ENCODE peak calls at places on chromosomes 4 and X, in four cellular contexts. One of them, this sample, is unnamed. For H3K4me1, the result is how much of the 10 kb centered on the place peaks cover.

GRCh38 chr4:10743357-10743756 is 58.8 kb upstream of the CLNK start:
- ATAC-seq in upper lobe of left lung: no peak
- ATAC-seq in A549: no peak
- ATAC-seq in K562: no peak
- ATAC-seq in this sample: no peak

GRCh38 chrX:115350696-115351408 is 61.3 kb downstream of the LUZP4 start:
- ATAC-seq in upper lobe of left lung: no peak
- ATAC-seq in A549: no peak
- ATAC-seq in K562: no peak
- ATAC-seq in this sample: no peak

GRCh38 chrX:12228862-12229261 is 90.6 kb downstream of the FRMPD4 start:
- ATAC-seq in upper lobe of left lung: no peak
- ATAC-seq in A549: no peak
- ATAC-seq in K562: no peak
- ATAC-seq in this sample: no peak

GRCh38 chr4:4990857-4991540 is 28.3 kb downstream of the CYTL1 start:
- ATAC-seq in upper lobe of left lung: peak
- ATAC-seq in A549: peak
- ATAC-seq in K562: peak
- ATAC-seq in this sample: peak

GRCh38 chr4:99507762-99508161 is 3.1 kb upstream of the C4orf17 start:
- ATAC-seq in upper lobe of left lung: no peak
- ATAC-seq in A549: no peak
- ATAC-seq in K562: no peak
- ATAC-seq in this sample: no peak

GRCh38 chr4:158827475-158828085 is 58.8 kb downstream of the FNIP2 start:
- ATAC-seq in upper lobe of left lung: peak
- ATAC-seq in A549: no peak
- ATAC-seq in K562: peak
- ATAC-seq in this sample: no peak

GRCh38 chrX:113580486-113580885 is 739.9 kb upstream of the AMOT start:
- ATAC-seq in upper lobe of left lung: no peak
- ATAC-seq in A549: no peak
- ATAC-seq in K562: no peak
- ATAC-seq in this sample: no peak

GRCh38 chrX:34917146-34917545 is 25.4 kb upstream of the FAM47B start:
- ATAC-seq in upper lobe of left lung: no peak
- ATAC-seq in A549: no peak
- ATAC-seq in K562: no peak
- ATAC-seq in this sample: no peak

GRCh38 chr4:52825311-52826090 is 36.6 kb upstream of the RASL11B start:
- ATAC-seq in upper lobe of left lung: peak
- ATAC-seq in A549: no peak
- ATAC-seq in K562: no peak
- ATAC-seq in this sample: no peak

GRCh38 chr4:55326629-55327028 is 19.4 kb upstream of the SRD5A3 start:
- ATAC-seq in upper lobe of left lung: no peak
- ATAC-seq in A549: no peak
- ATAC-seq in K562: no peak
- ATAC-seq in this sample: no peak

GRCh38 chrX:68694429-68695205 is 47.2 kb downstream of the STARD8 start:
- ATAC-seq in upper lobe of left lung: no peak
- ATAC-seq in A549: no peak
- ATAC-seq in K562: peak
- ATAC-seq in this sample: no peak

GRCh38 chr4:13093170-13093569 is 391.0 kb downstream of the RAB28 start:
- ATAC-seq in upper lobe of left lung: no peak
- ATAC-seq in A549: no peak
- ATAC-seq in K562: no peak
- ATAC-seq in this sample: peak

GRCh38 chr4:8191136-8191747 is 7.8 kb upstream of the SH3TC1 start:
- ATAC-seq in upper lobe of left lung: peak
- ATAC-seq in A549: no peak
- ATAC-seq in K562: peak
- ATAC-seq in this sample: peak

GRCh38 chrX:137565921-137566745 is at the start of gene ZIC3:
- ATAC-seq in upper lobe of left lung: no peak
- ATAC-seq in A549: no peak
- ATAC-seq in K562: no peak
- ATAC-seq in this sample: peak

GRCh38 chrX:137566746-137567473 is 983 bp downstream of the ZIC3 start:
- ATAC-seq in upper lobe of left lung: no peak
- ATAC-seq in A549: no peak
- ATAC-seq in K562: no peak
- ATAC-seq in this sample: no peak

GRCh38 chrX:137563681-137564651 is 2.0 kb upstream of the ZIC3 start:
- ATAC-seq in upper lobe of left lung: no peak
- ATAC-seq in A549: no peak
- ATAC-seq in K562: no peak
- ATAC-seq in this sample: no peak

GRCh38 chrX:137565318-137565904 is 516 bp upstream of the ZIC3 start:
- ATAC-seq in upper lobe of left lung: no peak
- ATAC-seq in A549: no peak
- ATAC-seq in K562: no peak
- ATAC-seq in this sample: peak

GRCh38 chrX:137562096-137562495 is 3.8 kb upstream of the ZIC3 start:
- ATAC-seq in upper lobe of left lung: no peak
- ATAC-seq in A549: no peak
- ATAC-seq in K562: no peak
- ATAC-seq in this sample: no peak
- TF ChIP-seq EP300 in upper lobe of left lung: no peak
- TF ChIP-seq EP300 in A549: no peak
- TF ChIP-seq EP300 in K562: no peak
- TF ChIP-seq EP300 in this sample: no peak

GRCh38 chr4:1043658-1044468 is 32.4 kb downstream of the FGFRL1 start:
- ATAC-seq in upper lobe of left lung: peak
- ATAC-seq in A549: peak
- ATAC-seq in K562: peak
- ATAC-seq in this sample: peak
- H3K4me1 ChIP-seq in upper lobe of left lung: under half
- H3K4me1 ChIP-seq in A549: half or more
- H3K4me1 ChIP-seq in K562: half or more
- H3K4me1 ChIP-seq in this sample: under half

GRCh38 chrX:38879631-38880220 is 78.5 kb downstream of the MID1IP1 start:
- ATAC-seq in upper lobe of left lung: peak
- ATAC-seq in A549: no peak
- ATAC-seq in K562: no peak
- ATAC-seq in this sample: peak

GRCh38 chrX:38881066-38881465 is 79.8 kb downstream of the MID1IP1 start:
- ATAC-seq in upper lobe of left lung: no peak
- ATAC-seq in A549: no peak
- ATAC-seq in K562: no peak
- ATAC-seq in this sample: no peak

GRCh38 chrX:38882894-38883620 is 81.8 kb downstream of the MID1IP1 start:
- ATAC-seq in upper lobe of left lung: no peak
- ATAC-seq in A549: no peak
- ATAC-seq in K562: peak
- ATAC-seq in this sample: no peak

GRCh38 chrX:38880460-38880859 is 79.2 kb downstream of the MID1IP1 start:
- ATAC-seq in upper lobe of left lung: peak
- ATAC-seq in A549: peak
- ATAC-seq in K562: peak
- ATAC-seq in this sample: peak

GRCh38 chrX:38881727-38882126 is 80.5 kb downstream of the MID1IP1 start:
- ATAC-seq in upper lobe of left lung: no peak
- ATAC-seq in A549: no peak
- ATAC-seq in K562: no peak
- ATAC-seq in this sample: no peak
- TF ChIP-seq EP300 in upper lobe of left lung: no peak
- TF ChIP-seq EP300 in A549: no peak
- TF ChIP-seq EP300 in K562: no peak
- TF ChIP-seq EP300 in this sample: no peak

GRCh38 chr4:168388890-168389289 is 70.3 kb upstream of the DDX60 start:
- ATAC-seq in upper lobe of left lung: no peak
- ATAC-seq in A549: no peak
- ATAC-seq in K562: no peak
- ATAC-seq in this sample: no peak
- H3K4me1 ChIP-seq in upper lobe of left lung: under half
- H3K4me1 ChIP-seq in A549: under half
- H3K4me1 ChIP-seq in K562: under half
- H3K4me1 ChIP-seq in this sample: under half

GRCh38 chr4:77578145-77578544 is 27.5 kb upstream of the CXCL13 start:
- ATAC-seq in upper lobe of left lung: no peak
- ATAC-seq in A549: no peak
- ATAC-seq in K562: no peak
- ATAC-seq in this sample: no peak

GRCh38 chr4:77582151-77582550 is 23.5 kb upstream of the CXCL13 start:
- ATAC-seq in upper lobe of left lung: no peak
- ATAC-seq in A549: no peak
- ATAC-seq in K562: no peak
- ATAC-seq in this sample: no peak

GRCh38 chr4:77581724-77582123 is 23.9 kb upstream of the CXCL13 start:
- ATAC-seq in upper lobe of left lung: no peak
- ATAC-seq in A549: no peak
- ATAC-seq in K562: no peak
- ATAC-seq in this sample: no peak

GRCh38 chr4:77582716-77583115 is 22.9 kb upstream of the CXCL13 start:
- ATAC-seq in upper lobe of left lung: no peak
- ATAC-seq in A549: peak
- ATAC-seq in K562: no peak
- ATAC-seq in this sample: no peak

DNA sequence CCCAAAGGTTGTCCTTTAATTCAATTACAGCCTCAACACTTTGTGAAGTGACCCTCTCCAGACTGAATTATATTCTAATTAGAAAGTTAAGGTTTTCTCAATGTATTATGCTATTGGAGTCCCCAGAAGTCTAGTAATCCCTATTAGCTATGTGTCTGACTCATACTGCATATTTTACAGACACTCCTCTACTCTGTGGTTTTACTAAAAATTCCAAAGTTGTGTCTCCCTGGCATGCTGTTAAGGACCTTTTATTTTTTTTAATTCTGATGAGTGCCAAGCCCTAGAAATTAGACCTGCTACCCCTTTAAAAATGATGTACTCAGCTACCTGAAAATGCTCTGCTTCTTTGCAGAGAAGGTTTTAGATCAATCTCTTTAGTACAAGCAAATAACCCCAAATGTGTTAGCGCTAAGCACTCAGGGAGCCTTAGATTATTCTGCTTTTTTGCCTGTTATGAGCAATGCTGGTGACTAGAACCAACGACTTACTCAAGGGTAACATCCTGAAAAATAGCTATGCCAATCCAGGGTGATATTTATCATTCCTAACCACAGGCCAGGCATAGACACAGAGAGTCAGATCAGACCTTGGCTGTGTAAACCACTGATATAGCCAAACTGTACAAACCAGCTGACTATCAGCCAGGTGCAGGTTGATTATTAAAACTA is 26.1 kb upstream of the CXCL13 start:
- ATAC-seq in upper lobe of left lung: peak
- ATAC-seq in A549: peak
- ATAC-seq in K562: no peak
- ATAC-seq in this sample: no peak
- TF ChIP-seq EP300 in upper lobe of left lung: no peak
- TF ChIP-seq EP300 in A549: no peak
- TF ChIP-seq EP300 in K562: no peak
- TF ChIP-seq EP300 in this sample: no peak

DNA sequence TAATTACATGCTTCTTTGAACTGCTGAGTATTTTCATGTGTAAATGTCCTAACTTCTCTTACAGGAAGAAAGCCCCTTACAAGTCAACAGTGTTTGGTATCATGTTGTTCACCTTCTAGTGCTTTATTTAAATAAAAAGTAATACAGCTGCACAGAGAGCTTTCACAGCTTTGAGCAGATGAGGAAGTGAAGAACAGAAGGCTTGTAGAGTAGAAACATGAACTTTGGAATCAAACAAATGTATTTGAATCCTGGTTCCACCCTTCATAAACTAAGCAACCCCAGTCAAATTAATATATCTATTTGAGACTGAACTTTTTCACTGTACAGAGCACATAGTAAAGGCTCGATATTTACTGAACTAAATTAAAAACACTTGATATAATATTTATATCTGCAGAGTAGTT is 120.5 kb downstream of the CAMK2D start:
- ATAC-seq in upper lobe of left lung: no peak
- ATAC-seq in A549: no peak
- ATAC-seq in K562: no peak
- ATAC-seq in this sample: no peak
- H3K4me1 ChIP-seq in upper lobe of left lung: under half
- H3K4me1 ChIP-seq in A549: half or more
- H3K4me1 ChIP-seq in K562: under half
- H3K4me1 ChIP-seq in this sample: under half

DNA sequence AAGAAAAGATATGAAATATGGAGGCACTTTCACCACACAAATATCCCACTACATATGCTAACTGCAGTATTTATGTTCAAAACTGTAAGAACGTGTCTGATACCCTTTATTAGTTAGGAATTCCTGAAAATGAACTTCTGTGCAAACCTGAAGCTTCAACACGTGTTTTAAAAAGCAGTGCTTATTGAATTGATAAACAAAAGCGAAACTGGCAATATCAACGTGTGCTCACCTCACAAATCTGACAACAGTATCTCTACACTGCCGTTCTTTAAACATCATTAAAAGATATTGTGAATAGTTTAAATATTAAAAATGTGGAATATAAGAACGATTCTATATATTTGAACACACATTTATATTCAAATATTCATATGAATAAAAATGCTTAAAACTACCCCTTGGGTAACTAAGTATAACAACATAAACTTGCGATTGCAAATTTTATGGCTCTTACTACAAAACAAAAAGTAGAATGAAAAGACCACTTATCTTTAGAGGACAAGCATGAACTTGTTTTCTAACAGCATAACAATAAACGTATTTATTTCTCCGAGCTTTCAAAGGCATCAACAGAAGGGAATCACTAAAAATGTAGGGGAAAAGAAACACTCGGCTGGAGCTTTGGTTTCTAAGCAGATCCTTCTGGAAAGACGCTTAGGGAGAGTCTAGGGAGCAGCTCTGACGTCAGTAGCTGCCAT is at the start of gene LRP2BP:
- ATAC-seq in upper lobe of left lung: no peak
- ATAC-seq in A549: no peak
- ATAC-seq in K562: no peak
- ATAC-seq in this sample: no peak
- TF ChIP-seq EP300 in upper lobe of left lung: peak
- TF ChIP-seq EP300 in A549: no peak
- TF ChIP-seq EP300 in K562: no peak
- TF ChIP-seq EP300 in this sample: no peak